ENCODE peak calls at places on chromosomes 13 and 19, in five cellular contexts. O, M, J, D and A are unnamed samples.
A peak's percentile ranks its signal among the peaks of the same experiment; 100 is the strongest.

GRCh38 chr13:54657588-54657987 is 1629.0 kb downstream of the OLFM4 start:
- DNase-seq in M (no peak), D (no peak), O (no peak), J (no peak), A (no peak)

GRCh38 chr13:48110132-48110868 is 15.4 kb upstream of the MED4 start:
- DNase-seq in J (no peak), M (no peak), O (no peak), D (peak; percentile 86), A (peak; percentile 90)

GRCh38 chr19:56538254-56538760 is 441 bp upstream of the ZFP28 start:
- DNase-seq in J (peak; percentile 89), D (peak; percentile 93), M (peak; percentile 93), O (peak; percentile 74), A (peak; percentile 74)

GRCh38 chr13:100544866-100545683 is 43.5 kb downstream of the GGACT start:
- DNase-seq in M (no peak), D (peak; percentile 66), J (no peak), O (no peak), A (no peak)

GRCh38 chr19:16888629-16889371 is at the start of gene F2RL3:
- DNase-seq in O (no peak), D (peak; percentile 86), M (no peak), J (no peak), A (peak; percentile 85)

GRCh38 chr19:19538077-19538764 is at the start of gene CILP2:
- DNase-seq in J (peak; percentile 88), D (no peak), M (peak; percentile 56), O (no peak), A (no peak)

GRCh38 chr19:45177817-45178261 is at the start of gene TRAPPC6A:
- DNase-seq in O (peak; percentile 88), D (peak; percentile 45), J (no peak), M (peak; percentile 42), A (peak; percentile 56)

GRCh38 chr13:111330211-111330610 is 9.8 kb downstream of the TEX29 start:
- DNase-seq in M (no peak), D (no peak), J (no peak), O (no peak), A (no peak)

GRCh38 chr13:52903320-52903719 is 54.9 kb upstream of the PCDH8 start:
- DNase-seq in J (no peak), D (no peak), O (no peak), M (peak; percentile 14), A (no peak)

GRCh38 chr13:51525567-51526165 is 58.6 kb upstream of the WDFY2 start:
- DNase-seq in O (peak; percentile 59), J (no peak), D (no peak), M (no peak), A (no peak)

GRCh38 chr19:56837004-56837403 is 3.5 kb downstream of the PEG3 start:
- DNase-seq in D (no peak), J (no peak), M (no peak), O (no peak), A (no peak)

GRCh38 chr13:88188986-88189385 is 517.8 kb downstream of the SLITRK5 start:
- DNase-seq in M (no peak), O (no peak), J (no peak), D (no peak), A (no peak)

GRCh38 chr19:45470147-45471081 is 2.6 kb downstream of the FOSB start:
- DNase-seq in J (no peak), O (peak; percentile 7), M (no peak), D (no peak), A (no peak)

GRCh38 chr13:67299072-67299635 is 69.0 kb upstream of the PCDH9 start:
- DNase-seq in D (no peak), J (no peak), O (peak; percentile 97), M (no peak), A (no peak)

GRCh38 chr13:79522583-79522982 is 41.6 kb downstream of the NDFIP2 start:
- DNase-seq in J (no peak), M (no peak), D (peak; percentile 53), O (peak; percentile 32), A (no peak)

GRCh38 chr19:42480335-42481095 is 37.8 kb upstream of the CXCL17 start:
- DNase-seq in M (no peak), D (peak; percentile 41), J (no peak), O (peak; percentile 36), A (peak; percentile 11)

GRCh38 chr19:58328999-58329398 is 2.2 kb downstream of the ZSCAN22 start:
- DNase-seq in J (peak; percentile 37), M (peak; percentile 46), O (no peak), D (peak; percentile 36), A (no peak)

GRCh38 chr13:94121686-94122085 is 357.8 kb downstream of the DCT start:
- DNase-seq in D (no peak), M (no peak), O (peak; percentile 59), J (no peak), A (no peak)

GRCh38 chr13:46295531-46296464 is 84.1 kb downstream of the LRRC63 start:
- DNase-seq in O (peak; percentile 90), J (no peak), M (no peak), D (peak; percentile 70), A (peak; percentile 29)

GRCh38 chr19:40365613-40366401 is 17.3 kb downstream of the PLD3 start:
- DNase-seq in D (peak; percentile 79), O (peak; percentile 53), J (peak; percentile 79), M (peak; percentile 64), A (peak; percentile 17)